ENCODE peak calls at places on chromosomes 16 and 17, in four cellular contexts. One of them, this sample, is unnamed.

GRCh38 chr17:41516828-41517283 is 1.8 kb downstream of the KRT15 start:
- DNase-seq in K562: no peak
- DNase-seq in HepG2: no peak
- DNase-seq in GM12878: no peak
- DNase-seq in this sample: no peak

GRCh38 chr16:52861614-52862022 is 191.1 kb downstream of the CHD9NB start:
- DNase-seq in K562: no peak
- DNase-seq in HepG2: peak; percentile 65
- DNase-seq in GM12878: no peak
- DNase-seq in this sample: peak; percentile 23

GRCh38 chr17:2337152-2337810 is at the start of gene SGSM2:
- DNase-seq in K562: peak; percentile 80
- DNase-seq in HepG2: peak; percentile 42
- DNase-seq in GM12878: no peak
- DNase-seq in this sample: peak; percentile 55

GRCh38 chr16:3642397-3643094 is 11.9 kb upstream of the DNASE1 start:
- DNase-seq in K562: peak; percentile 86
- DNase-seq in HepG2: no peak
- DNase-seq in GM12878: no peak
- DNase-seq in this sample: no peak

GRCh38 chr17:62925267-62925836 is 40.7 kb upstream of the TANC2 start:
- DNase-seq in K562: no peak
- DNase-seq in HepG2: no peak
- DNase-seq in GM12878: no peak
- DNase-seq in this sample: no peak

GRCh38 chr17:83176272-83176955 is 97.0 kb downstream of the METRNL start:
- DNase-seq in K562: no peak
- DNase-seq in HepG2: no peak
- DNase-seq in GM12878: no peak
- DNase-seq in this sample: no peak

GRCh38 chr17:16486373-16487250 is 5.4 kb downstream of the LRRC75A start:
- DNase-seq in K562: no peak
- DNase-seq in HepG2: no peak
- DNase-seq in GM12878: no peak
- DNase-seq in this sample: no peak

GRCh38 chr16:74999208-74999682 is 421 bp downstream of the ZNRF1 start:
- DNase-seq in K562: peak; percentile 86
- DNase-seq in HepG2: no peak
- DNase-seq in GM12878: no peak
- DNase-seq in this sample: no peak

GRCh38 chr16:79071424-79071823 is 529.1 kb downstream of the MAF start:
- DNase-seq in K562: no peak
- DNase-seq in HepG2: no peak
- DNase-seq in GM12878: no peak
- DNase-seq in this sample: no peak

GRCh38 chr17:40177275-40177874 is at the start of gene RAPGEFL1:
- DNase-seq in K562: peak; percentile 95
- DNase-seq in HepG2: no peak
- DNase-seq in GM12878: peak; percentile 17
- DNase-seq in this sample: no peak

GRCh38 chr16:81275795-81276194 is 37.3 kb downstream of the BCO1 start:
- DNase-seq in K562: no peak
- DNase-seq in HepG2: no peak
- DNase-seq in GM12878: no peak
- DNase-seq in this sample: no peak

GRCh38 chr17:75652341-75652740 is 14.6 kb downstream of the RECQL5 start:
- DNase-seq in K562: no peak
- DNase-seq in HepG2: no peak
- DNase-seq in GM12878: no peak
- DNase-seq in this sample: no peak

GRCh38 chr16:82935781-82936180 is 309.0 kb downstream of the CDH13 start:
- DNase-seq in K562: no peak
- DNase-seq in HepG2: no peak
- DNase-seq in GM12878: no peak
- DNase-seq in this sample: no peak

GRCh38 chr17:63191610-63192009 is 225.6 kb downstream of the TANC2 start:
- DNase-seq in K562: no peak
- DNase-seq in HepG2: no peak
- DNase-seq in GM12878: no peak
- DNase-seq in this sample: no peak

GRCh38 chr17:66228887-66229782 is at the start of gene APOH:
- DNase-seq in K562: no peak
- DNase-seq in HepG2: peak; percentile 99
- DNase-seq in GM12878: no peak
- DNase-seq in this sample: peak; percentile 59

GRCh38 chr16:82763371-82763770 is 136.6 kb downstream of the CDH13 start:
- DNase-seq in K562: no peak
- DNase-seq in HepG2: no peak
- DNase-seq in GM12878: no peak
- DNase-seq in this sample: no peak

GRCh38 chr17:82396601-82397435 is 21.3 kb upstream of the HEXD start:
- DNase-seq in K562: no peak
- DNase-seq in HepG2: no peak
- DNase-seq in GM12878: no peak
- DNase-seq in this sample: no peak

GRCh38 chr17:63120406-63120805 is 154.4 kb downstream of the TANC2 start:
- DNase-seq in K562: no peak
- DNase-seq in HepG2: no peak
- DNase-seq in GM12878: no peak
- DNase-seq in this sample: no peak

GRCh38 chr17:492015-492399 is 139.4 kb upstream of the RPH3AL start:
- DNase-seq in K562: no peak
- DNase-seq in HepG2: no peak
- DNase-seq in GM12878: no peak
- DNase-seq in this sample: no peak

GRCh38 chr17:493666-494065 is 141.1 kb upstream of the RPH3AL start:
- DNase-seq in K562: no peak
- DNase-seq in HepG2: no peak
- DNase-seq in GM12878: no peak
- DNase-seq in this sample: no peak

GRCh38 chr17:491086-492014 is 138.7 kb upstream of the RPH3AL start:
- DNase-seq in K562: peak; percentile 73
- DNase-seq in HepG2: peak; percentile 51
- DNase-seq in GM12878: no peak
- DNase-seq in this sample: peak; percentile 56

GRCh38 chr17:488993-489757 is 136.6 kb upstream of the RPH3AL start:
- DNase-seq in K562: no peak
- DNase-seq in HepG2: peak; percentile 37
- DNase-seq in GM12878: no peak
- DNase-seq in this sample: peak; percentile 86

DNA sequence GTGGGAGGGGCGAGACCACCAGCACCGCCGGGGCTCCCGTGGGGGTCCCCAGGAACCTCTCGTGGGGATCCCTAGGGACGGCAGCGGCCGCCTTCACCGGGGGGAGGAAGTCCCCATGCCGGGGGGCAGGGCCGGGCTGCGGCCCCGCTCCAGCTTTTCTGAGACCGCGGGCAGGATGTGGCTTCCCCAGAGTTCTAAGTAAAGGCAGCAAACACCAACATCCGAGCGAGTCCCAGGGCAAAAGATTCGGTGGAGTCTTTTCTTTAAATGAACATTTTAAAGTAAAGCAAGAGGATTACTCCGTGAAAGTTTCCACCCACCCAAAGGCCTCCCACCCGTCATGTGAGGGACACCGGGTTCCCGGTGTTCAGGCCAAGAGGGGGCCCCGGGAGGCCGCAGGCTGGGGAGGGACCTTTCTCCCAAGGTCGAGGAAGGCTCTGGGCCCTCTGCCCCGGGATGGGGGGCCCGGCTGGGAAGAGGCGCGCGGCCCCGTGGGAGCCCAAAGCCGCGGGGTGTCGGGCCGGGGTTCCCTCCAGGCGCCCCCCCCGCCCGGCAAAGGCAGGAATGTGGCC is 137.2 kb upstream of the RPH3AL start:
- DNase-seq in K562: peak; percentile 34
- DNase-seq in HepG2: peak; percentile 14
- DNase-seq in GM12878: no peak
- DNase-seq in this sample: peak; percentile 67
- TF ChIP-seq MYC in K562: no peak
- TF ChIP-seq MYC in HepG2: no peak
- TF ChIP-seq MYC in GM12878: no peak
- TF ChIP-seq MYC in this sample: no peak

GRCh38 chr16:11225677-11226549 is 30.1 kb downstream of the SOCS1 start:
- DNase-seq in K562: no peak
- DNase-seq in HepG2: no peak
- DNase-seq in GM12878: no peak
- DNase-seq in this sample: no peak
- TF ChIP-seq EP300 in K562: no peak
- TF ChIP-seq EP300 in HepG2: no peak
- TF ChIP-seq EP300 in GM12878: no peak
- TF ChIP-seq EP300 in this sample: no peak

GRCh38 chr16:89189358-89190025 is 10.8 kb downstream of the SLC22A31 start:
- DNase-seq in K562: no peak
- DNase-seq in HepG2: no peak
- DNase-seq in GM12878: no peak
- DNase-seq in this sample: no peak
- TF ChIP-seq CHD2 in K562: no peak
- TF ChIP-seq CHD2 in HepG2: no peak
- TF ChIP-seq CHD2 in GM12878: no peak
- TF ChIP-seq CHD2 in this sample: no peak

GRCh38 chr17:59534583-59534982 is 30.8 kb upstream of the DHX40 start:
- DNase-seq in K562: no peak
- DNase-seq in HepG2: peak; percentile 23
- DNase-seq in GM12878: no peak
- DNase-seq in this sample: peak; percentile 43
- TF ChIP-seq MYC in K562: no peak
- TF ChIP-seq MYC in HepG2: no peak
- TF ChIP-seq MYC in GM12878: no peak
- TF ChIP-seq MYC in this sample: no peak

GRCh38 chr17:58517928-58518609 is 3.6 kb upstream of the MTMR4 start:
- DNase-seq in K562: peak; percentile 98
- DNase-seq in HepG2: peak; percentile 100
- DNase-seq in GM12878: peak; percentile 99
- DNase-seq in this sample: peak; percentile 100
- TF ChIP-seq EP300 in K562: no peak
- TF ChIP-seq EP300 in HepG2: peak; percentile 37
- TF ChIP-seq EP300 in GM12878: no peak
- TF ChIP-seq EP300 in this sample: no peak

GRCh38 chr17:48960834-48961515 is 7.4 kb downstream of the GIP start:
- DNase-seq in K562: peak; percentile 35
- DNase-seq in HepG2: peak; percentile 73
- DNase-seq in GM12878: no peak
- DNase-seq in this sample: no peak
- TF ChIP-seq CHD2 in K562: no peak
- TF ChIP-seq CHD2 in HepG2: no peak
- TF ChIP-seq CHD2 in GM12878: no peak
- TF ChIP-seq CHD2 in this sample: no peak

GRCh38 chr16:56945847-56946527 is 14.0 kb downstream of the HERPUD1 start:
- DNase-seq in K562: no peak
- DNase-seq in HepG2: no peak
- DNase-seq in GM12878: no peak
- DNase-seq in this sample: no peak

GRCh38 chr16:56944954-56945839 is 13.3 kb downstream of the HERPUD1 start:
- DNase-seq in K562: no peak
- DNase-seq in HepG2: no peak
- DNase-seq in GM12878: peak; percentile 61
- DNase-seq in this sample: no peak

GRCh38 chr16:56946767-56947603 is 14.8 kb upstream of the CETP start:
- DNase-seq in K562: no peak
- DNase-seq in HepG2: no peak
- DNase-seq in GM12878: no peak
- DNase-seq in this sample: no peak

GRCh38 chr16:56948234-56948633 is 13.5 kb upstream of the CETP start:
- DNase-seq in K562: no peak
- DNase-seq in HepG2: no peak
- DNase-seq in GM12878: no peak
- DNase-seq in this sample: no peak

GRCh38 chr16:56947604-56947995 is 14.2 kb upstream of the CETP start:
- DNase-seq in K562: no peak
- DNase-seq in HepG2: no peak
- DNase-seq in GM12878: no peak
- DNase-seq in this sample: no peak
- TF ChIP-seq MYC in K562: no peak
- TF ChIP-seq MYC in HepG2: no peak
- TF ChIP-seq MYC in GM12878: no peak
- TF ChIP-seq MYC in this sample: no peak

DNA sequence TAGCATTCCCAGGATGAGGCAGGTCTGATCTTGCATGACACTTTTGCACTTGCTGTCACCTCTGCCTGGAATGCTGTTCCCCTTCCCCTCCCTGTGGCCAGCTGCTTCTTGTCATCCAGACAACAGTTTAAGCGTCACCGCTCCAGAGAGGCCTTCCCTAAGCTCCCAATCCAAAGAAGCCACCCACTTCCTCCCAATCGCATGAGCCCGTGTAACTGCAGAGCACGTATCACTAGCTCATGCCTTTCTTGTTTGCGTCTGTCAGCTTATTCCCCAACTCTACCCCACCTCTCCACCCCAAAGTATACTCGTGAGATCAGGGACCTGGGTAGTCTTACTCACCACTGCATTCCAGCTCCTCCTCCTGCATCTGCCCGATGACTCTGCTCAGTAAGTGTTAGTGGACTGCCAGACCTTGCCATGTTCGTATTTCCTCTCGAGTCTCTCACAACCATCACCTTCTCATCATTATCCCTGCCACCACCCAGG is 92.8 kb downstream of the GAS7 start:
- DNase-seq in K562: no peak
- DNase-seq in HepG2: no peak
- DNase-seq in GM12878: no peak
- DNase-seq in this sample: no peak
- TF ChIP-seq EP300 in K562: no peak
- TF ChIP-seq EP300 in HepG2: no peak
- TF ChIP-seq EP300 in GM12878: no peak
- TF ChIP-seq EP300 in this sample: no peak